ENCODE peak calls at places on chromosomes 11 and 22, in five cellular contexts. One of them, this sample, is unnamed.

GRCh38 chr11:63670738-63671321 is 346 bp downstream of the ATL3 start:
- DNase-seq in HepG2: no peak
- DNase-seq in GM12878: no peak
- DNase-seq in K562: no peak
- DNase-seq in A549: peak; percentile 65
- DNase-seq in this sample: no peak

GRCh38 chr11:121372671-121373429 is 79.3 kb upstream of the SORL1 start:
- DNase-seq in GM12878: peak; percentile 82
- DNase-seq in A549: no peak
- DNase-seq in HepG2: no peak
- DNase-seq in K562: no peak
- DNase-seq in this sample: no peak

GRCh38 chr11:19785265-19785664 is 72.6 kb downstream of the NAV2 start:
- DNase-seq in A549: no peak
- DNase-seq in HepG2: no peak
- DNase-seq in GM12878: no peak
- DNase-seq in K562: no peak
- DNase-seq in this sample: no peak

GRCh38 chr22:40107756-40108437 is 69.8 kb upstream of the TNRC6B start:
- DNase-seq in A549: no peak
- DNase-seq in HepG2: no peak
- DNase-seq in GM12878: no peak
- DNase-seq in K562: no peak
- DNase-seq in this sample: no peak

GRCh38 chr11:88246680-88247079 is 71.4 kb upstream of the RAB38 start:
- DNase-seq in K562: no peak
- DNase-seq in A549: peak; percentile 10
- DNase-seq in GM12878: no peak
- DNase-seq in HepG2: no peak
- DNase-seq in this sample: no peak

GRCh38 chr11:119991669-119992068 is 146.2 kb downstream of the TRIM29 start:
- DNase-seq in GM12878: no peak
- DNase-seq in HepG2: no peak
- DNase-seq in K562: no peak
- DNase-seq in A549: no peak
- DNase-seq in this sample: no peak

GRCh38 chr11:78212586-78213371 is 24.1 kb downstream of the USP35 start:
- DNase-seq in HepG2: no peak
- DNase-seq in GM12878: no peak
- DNase-seq in A549: no peak
- DNase-seq in K562: no peak
- DNase-seq in this sample: no peak

GRCh38 chr22:39092111-39092867 is 4.8 kb upstream of the APOBEC3H start:
- DNase-seq in K562: no peak
- DNase-seq in HepG2: no peak
- DNase-seq in GM12878: no peak
- DNase-seq in A549: no peak
- DNase-seq in this sample: no peak

GRCh38 chr11:65849771-65850216 is 8.2 kb downstream of the CFL1 start:
- DNase-seq in A549: no peak
- DNase-seq in HepG2: no peak
- DNase-seq in GM12878: no peak
- DNase-seq in K562: peak; percentile 3
- DNase-seq in this sample: no peak

GRCh38 chr11:74450318-74450717 is 17.0 kb downstream of the KCNE3 start:
- DNase-seq in HepG2: no peak
- DNase-seq in K562: no peak
- DNase-seq in GM12878: no peak
- DNase-seq in A549: no peak
- DNase-seq in this sample: no peak

GRCh38 chr11:122210378-122210995 is 94.5 kb upstream of the BLID start:
- DNase-seq in K562: no peak
- DNase-seq in GM12878: no peak
- DNase-seq in A549: no peak
- DNase-seq in HepG2: peak; percentile 16
- DNase-seq in this sample: no peak

GRCh38 chr22:50475652-50476002 is 792 bp upstream of the SBF1 start:
- DNase-seq in GM12878: no peak
- DNase-seq in HepG2: no peak
- DNase-seq in K562: no peak
- DNase-seq in A549: no peak
- DNase-seq in this sample: no peak

GRCh38 chr22:50473088-50473487 is 1.7 kb downstream of the SBF1 start:
- DNase-seq in A549: peak; percentile 41
- DNase-seq in GM12878: no peak
- DNase-seq in K562: no peak
- DNase-seq in HepG2: peak; percentile 35
- DNase-seq in this sample: no peak

GRCh38 chr22:50476819-50477344 is 2.0 kb upstream of the SBF1 start:
- DNase-seq in GM12878: no peak
- DNase-seq in K562: no peak
- DNase-seq in A549: no peak
- DNase-seq in HepG2: no peak
- DNase-seq in this sample: no peak

GRCh38 chr22:50473855-50474671 is 772 bp downstream of the SBF1 start:
- DNase-seq in HepG2: no peak
- DNase-seq in GM12878: no peak
- DNase-seq in A549: no peak
- DNase-seq in K562: peak; percentile 55
- DNase-seq in this sample: peak; percentile 47

GRCh38 chr22:50474711-50475651 is at the start of gene SBF1:
- DNase-seq in GM12878: peak; percentile 43
- DNase-seq in K562: peak; percentile 97
- DNase-seq in A549: peak; percentile 82
- DNase-seq in HepG2: peak; percentile 79
- DNase-seq in this sample: peak; percentile 89
- TF ChIP-seq MYC in GM12878: no peak
- TF ChIP-seq MYC in K562: no peak
- TF ChIP-seq MYC in A549: no peak
- TF ChIP-seq MYC in HepG2: no peak
- TF ChIP-seq MYC in this sample: no peak

DNA sequence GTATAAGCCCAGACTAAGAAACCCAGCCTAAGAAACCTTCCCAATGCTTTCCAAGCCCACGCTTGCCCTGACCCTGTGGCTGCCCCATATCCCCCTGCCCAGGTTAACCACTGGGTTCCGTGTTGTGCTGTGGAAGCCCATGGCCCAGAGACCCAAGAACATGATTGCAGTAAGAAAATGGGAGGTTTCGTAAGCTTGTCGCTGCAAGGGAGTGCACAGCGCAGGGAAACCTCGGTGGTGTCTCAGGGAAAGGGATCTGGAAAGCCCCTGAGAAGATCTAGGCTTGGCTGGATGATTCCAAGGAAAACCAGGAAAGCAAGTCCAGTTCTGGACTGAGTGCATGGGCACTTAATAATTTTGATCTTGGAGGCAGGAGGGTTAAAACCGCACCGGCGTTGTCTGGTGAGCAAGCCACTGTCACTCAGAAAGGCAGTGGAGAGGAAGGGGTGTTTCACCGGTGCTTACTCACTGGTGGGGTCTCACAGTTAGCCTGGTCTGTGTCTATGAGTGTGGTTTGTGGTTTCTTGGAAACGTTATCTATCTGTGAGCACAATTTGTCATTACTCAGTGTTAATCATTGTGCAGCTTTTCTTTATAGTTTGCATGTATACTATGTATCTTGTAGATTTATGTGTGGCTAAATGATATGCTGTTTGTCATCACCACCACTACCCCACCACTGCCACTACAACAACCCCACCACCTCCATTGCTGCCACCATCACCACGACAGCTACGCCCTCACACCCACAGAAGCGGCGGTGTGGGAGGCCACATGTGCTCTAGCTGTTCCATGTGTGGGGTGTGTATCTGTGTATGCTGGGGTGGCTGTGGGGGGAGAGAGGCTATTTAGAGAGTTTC is 53.3 kb upstream of the PRDM11 start:
- DNase-seq in K562: no peak
- DNase-seq in A549: no peak
- DNase-seq in GM12878: no peak
- DNase-seq in HepG2: no peak
- DNase-seq in this sample: no peak
- H3K4me2 ChIP-seq in K562: no peak overlapping the region
- H3K4me2 ChIP-seq in A549: no peak overlapping the region
- H3K4me2 ChIP-seq in GM12878: no peak overlapping the region
- H3K4me2 ChIP-seq in HepG2: no peak overlapping the region
- H3K4me2 ChIP-seq in this sample: no peak overlapping the region

GRCh38 chr11:1077033-1077416 is 2.4 kb downstream of the MUC2 start:
- DNase-seq in A549: no peak
- DNase-seq in GM12878: no peak
- DNase-seq in HepG2: no peak
- DNase-seq in K562: no peak
- DNase-seq in this sample: no peak

GRCh38 chr11:1074244-1075221 is at the start of gene MUC2:
- DNase-seq in HepG2: no peak
- DNase-seq in A549: no peak
- DNase-seq in K562: no peak
- DNase-seq in GM12878: no peak
- DNase-seq in this sample: no peak

GRCh38 chr11:1075341-1075911 is 752 bp downstream of the MUC2 start:
- DNase-seq in GM12878: no peak
- DNase-seq in K562: no peak
- DNase-seq in A549: no peak
- DNase-seq in HepG2: no peak
- DNase-seq in this sample: no peak

GRCh38 chr11:1077417-1078119 is 2.9 kb downstream of the MUC2 start:
- DNase-seq in K562: no peak
- DNase-seq in A549: no peak
- DNase-seq in GM12878: no peak
- DNase-seq in HepG2: no peak
- DNase-seq in this sample: no peak

DNA sequence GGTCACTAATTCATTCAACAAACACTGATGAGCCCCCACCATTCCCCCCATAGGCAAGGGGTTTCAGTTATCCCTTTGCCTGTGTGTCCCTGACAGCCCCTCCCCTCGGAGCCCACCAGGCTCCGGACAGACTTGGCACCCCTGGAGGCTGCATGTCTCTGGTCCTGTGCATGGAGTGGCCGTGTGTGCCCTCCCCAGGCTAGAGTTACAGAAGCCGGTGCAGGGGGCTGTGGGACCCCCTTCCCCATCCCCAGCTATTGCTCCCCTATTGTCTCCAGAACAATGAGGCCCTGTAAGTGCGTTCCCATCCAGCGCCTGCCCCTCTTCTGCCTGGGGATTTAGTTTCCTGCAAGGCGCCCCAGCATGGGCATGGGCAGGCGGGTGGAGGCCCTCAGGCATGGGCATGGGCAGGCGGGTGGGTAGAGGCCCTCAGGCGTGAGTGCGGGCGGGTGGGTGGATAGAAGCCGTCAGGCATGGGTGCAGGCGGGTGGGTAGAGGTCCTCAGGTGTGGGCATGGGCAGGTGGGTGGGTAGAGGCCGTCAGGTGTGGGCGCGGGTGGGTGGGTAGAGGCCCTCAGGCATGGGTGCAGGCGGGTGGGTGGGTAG is 1.5 kb downstream of the MUC2 start:
- DNase-seq in A549: no peak
- DNase-seq in GM12878: no peak
- DNase-seq in K562: no peak
- DNase-seq in HepG2: no peak
- DNase-seq in this sample: no peak
- TF ChIP-seq MYC in A549: no peak
- TF ChIP-seq MYC in GM12878: no peak
- TF ChIP-seq MYC in K562: no peak
- TF ChIP-seq MYC in HepG2: no peak
- TF ChIP-seq MYC in this sample: no peak

DNA sequence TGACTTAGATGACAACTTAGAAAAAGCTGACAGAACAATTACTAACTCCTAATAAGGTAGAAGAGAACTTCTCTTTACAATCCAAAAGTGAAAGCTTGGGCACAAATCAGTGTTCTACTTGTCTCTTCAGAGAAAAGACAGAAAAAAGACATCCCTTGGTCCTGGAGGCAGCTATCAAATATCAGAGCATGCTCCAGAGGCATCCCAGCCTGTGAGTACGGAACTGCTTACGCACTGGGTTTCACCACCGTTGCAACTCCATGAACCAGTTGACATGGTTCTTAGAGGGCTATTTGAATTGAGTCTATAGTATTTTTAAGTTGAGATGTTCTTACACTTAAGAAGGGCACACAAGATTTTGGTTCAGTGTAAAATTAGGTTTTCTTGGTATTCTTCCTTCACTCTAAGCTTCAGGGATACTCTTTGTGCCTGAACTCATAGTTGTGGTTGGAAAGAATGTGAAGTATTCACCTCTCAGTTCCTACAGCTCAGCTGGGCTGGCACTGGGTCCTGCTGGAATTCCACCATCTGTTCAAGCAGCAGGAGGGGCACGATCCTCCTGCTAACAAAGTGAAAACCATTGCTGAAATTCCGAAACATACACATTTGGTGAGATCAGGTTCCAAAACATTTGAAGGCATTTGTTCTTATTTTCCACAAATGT is 6.3 kb downstream of the AKIP1 start:
- DNase-seq in HepG2: peak; percentile 62
- DNase-seq in GM12878: no peak
- DNase-seq in A549: no peak
- DNase-seq in K562: no peak
- DNase-seq in this sample: peak; percentile 58
- H3K4me2 ChIP-seq in HepG2: no peak overlapping the region
- H3K4me2 ChIP-seq in GM12878: peak overlapping the region; percentile 22
- H3K4me2 ChIP-seq in A549: no peak overlapping the region
- H3K4me2 ChIP-seq in K562: no peak overlapping the region
- H3K4me2 ChIP-seq in this sample: no peak overlapping the region

GRCh38 chr22:48973694-48974041 is 854.0 kb downstream of the BRD1 start:
- DNase-seq in K562: no peak
- DNase-seq in GM12878: no peak
- DNase-seq in A549: no peak
- DNase-seq in HepG2: no peak
- DNase-seq in this sample: no peak
- TF ChIP-seq MYC in K562: no peak
- TF ChIP-seq MYC in GM12878: no peak
- TF ChIP-seq MYC in A549: no peak
- TF ChIP-seq MYC in HepG2: no peak
- TF ChIP-seq MYC in this sample: no peak